ENCODE peak calls at places on chromosomes 2 and 18, in five cellular contexts. W is H1, I is GM12878, A is K562, R is GM12892. D is an unnamed sample.

GRCh38 chr2:227146456-227146855 is 17.5 kb downstream of the COL4A4 start:
- DNase-seq in W (no peak), I (no peak), A (no peak), R (no peak), D (no peak)

GRCh38 chr2:128490881-128491778 is 172.5 kb upstream of the HS6ST1 start:
- DNase-seq in W (peak; percentile 50), I (no peak), A (no peak), R (no peak), D (no peak)

GRCh38 chr2:70990216-70990615 is 4.5 kb downstream of the TEX261 start:
- DNase-seq in W (no peak), I (no peak), A (no peak), R (no peak), D (no peak)

GRCh38 chr2:140775426-140775825 is 1355.4 kb downstream of the LRP1B start:
- DNase-seq in W (no peak), I (no peak), A (no peak), R (no peak), D (no peak)

GRCh38 chr18:60794802-60795201 is 422.2 kb upstream of the MC4R start:
- DNase-seq in W (no peak), I (no peak), A (no peak), R (no peak), D (no peak)

GRCh38 chr18:3058328-3059191 is 45.6 kb upstream of the LPIN2 start:
- DNase-seq in W (no peak), I (no peak), A (no peak), R (no peak), D (no peak)

GRCh38 chr2:203535078-203535783 is at the start of gene RAPH1:
- DNase-seq in W (peak; percentile 82), I (no peak), A (peak; percentile 78), R (peak; percentile 49), D (peak; percentile 60)

GRCh38 chr2:144630459-144631215 is 110.7 kb upstream of the ZEB2 start:
- DNase-seq in W (no peak), I (no peak), A (no peak), R (no peak), D (no peak)

GRCh38 chr2:133503323-133503722 is 64.9 kb downstream of the NCKAP5 start:
- DNase-seq in W (no peak), I (peak; percentile 44), A (no peak), R (no peak), D (no peak)

GRCh38 chr2:127084611-127085031 is 22.3 kb downstream of the BIN1 start:
- DNase-seq in W (no peak), I (no peak), A (no peak), R (no peak), D (no peak)

GRCh38 chr2:54079331-54079730 is 36.1 kb upstream of the ACYP2 start:
- DNase-seq in W (no peak), I (no peak), A (no peak), R (no peak), D (no peak)

GRCh38 chr2:201116959-201117734 is 1.2 kb downstream of the CFLAR start:
- DNase-seq in W (no peak), I (no peak), A (no peak), R (no peak), D (no peak)
- TF ChIP-seq POLR2A in W (no peak), I (peak; percentile 51), A (no peak), R (peak; percentile 30), D (peak; percentile 61)

GRCh38 chr2:111638274-111638877 is 245.6 kb downstream of the ANAPC1 start:
- DNase-seq in W (no peak), I (no peak), A (no peak), R (no peak), D (no peak)

GRCh38 chr2:111643761-111644160 is 240.2 kb downstream of the ANAPC1 start:
- DNase-seq in W (no peak), I (no peak), A (no peak), R (no peak), D (no peak)

GRCh38 chr2:111647359-111647758 is 236.6 kb downstream of the ANAPC1 start:
- DNase-seq in W (no peak), I (no peak), A (no peak), R (no peak), D (no peak)

GRCh38 chr2:111640480-111640879 is 243.5 kb downstream of the ANAPC1 start:
- DNase-seq in W (no peak), I (no peak), A (no peak), R (no peak), D (no peak)

DNA sequence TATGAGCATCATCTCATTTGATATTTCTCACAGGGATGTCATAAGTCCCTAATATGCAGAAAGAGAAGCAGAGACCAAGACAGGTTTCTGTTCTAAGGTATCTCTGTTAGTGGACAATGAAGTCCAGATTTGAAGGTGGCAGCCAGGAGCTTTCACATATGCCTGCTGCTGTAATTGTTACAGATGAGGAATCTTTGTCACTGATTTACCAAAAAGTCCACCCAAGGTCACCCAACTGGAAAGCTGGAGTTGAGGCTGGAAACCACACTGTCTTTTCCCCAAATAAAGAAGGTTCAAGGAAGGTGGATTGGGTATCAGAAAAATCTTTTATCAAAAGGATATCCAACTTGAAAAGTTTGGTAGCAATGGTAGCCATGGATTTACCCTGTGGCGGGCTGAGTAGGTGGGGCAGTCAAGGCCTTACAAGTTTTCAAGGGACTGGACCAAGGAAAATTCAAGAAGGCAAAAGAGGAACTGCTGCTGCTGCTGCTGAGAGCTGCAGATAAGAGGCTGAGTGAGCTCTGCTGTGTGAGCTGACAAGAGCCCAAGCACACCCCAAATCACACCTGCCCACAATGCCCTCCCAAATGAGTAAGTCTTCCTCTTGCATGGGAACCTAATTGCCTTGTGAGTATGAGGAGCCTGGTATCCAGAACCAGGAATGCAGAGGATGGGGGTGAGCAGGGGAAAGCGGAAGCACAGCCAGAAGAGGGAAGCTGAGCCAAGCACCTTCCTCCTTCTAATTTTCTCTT is 241.2 kb downstream of the ANAPC1 start:
- DNase-seq in W (no peak), I (no peak), A (no peak), R (no peak), D (no peak)
- TF ChIP-seq POLR2AphosphoS5 in W (no peak), I (no peak), A (peak; percentile 81), R (no peak), D (no peak)

GRCh38 chr2:189129971-189130370 is 49.6 kb downstream of the COL5A2 start:
- DNase-seq in W (no peak), I (no peak), A (no peak), R (no peak), D (no peak)
- TF ChIP-seq TAF1 in W (no peak), I (no peak), A (no peak), R (no peak), D (no peak)

DNA sequence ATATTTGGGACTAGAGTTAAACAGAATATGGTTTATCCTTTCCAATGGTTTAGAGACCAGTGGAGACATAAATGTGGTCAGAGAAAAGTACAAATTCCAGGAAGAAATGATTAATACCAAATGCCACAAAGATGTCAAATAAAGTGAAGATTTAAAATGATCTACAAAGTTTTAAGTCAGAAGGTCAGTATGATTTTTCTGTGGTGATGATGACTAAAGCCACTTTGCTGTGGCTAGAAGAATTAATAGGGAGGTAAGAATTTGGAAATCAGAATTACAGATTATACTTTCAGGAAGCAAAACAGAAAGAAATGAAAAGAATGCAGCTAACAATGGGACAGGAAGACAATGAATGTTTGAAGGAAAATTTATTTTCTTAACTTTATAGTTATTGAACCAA is 91.5 kb upstream of the CDH7 start:
- DNase-seq in W (no peak), I (no peak), A (no peak), R (no peak), D (no peak)
- TF ChIP-seq POLR2A in W (no peak), I (no peak), A (no peak), R (no peak), D (no peak)

DNA sequence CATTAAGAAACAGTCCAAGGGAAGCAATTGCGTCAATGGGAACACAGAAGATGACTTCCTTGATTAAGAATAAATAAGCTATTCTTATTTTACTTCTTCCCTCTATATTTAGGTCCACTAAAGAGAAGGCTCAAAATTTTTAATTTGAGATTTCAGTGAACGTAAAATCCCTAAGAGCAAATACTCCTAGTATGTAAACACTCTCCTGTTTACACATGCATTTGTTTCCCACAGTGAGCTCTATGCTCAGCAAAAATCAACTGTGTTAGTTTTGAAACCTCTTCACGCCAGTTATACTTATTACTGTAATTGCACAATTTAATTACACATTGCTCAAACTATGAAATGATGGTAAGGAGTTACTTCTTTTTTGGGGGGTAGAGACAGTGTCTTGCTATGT is 8.8 kb downstream of the SLC39A6 start:
- DNase-seq in W (no peak), I (no peak), A (no peak), R (no peak), D (no peak)
- TF ChIP-seq POLR2AphosphoS5 in W (no peak), I (no peak), A (no peak), R (no peak), D (no peak)

GRCh38 chr2:69104281-69104680 is 91.3 kb downstream of the ANTXR1 start:
- DNase-seq in W (no peak), I (no peak), A (no peak), R (no peak), D (no peak)
- TF ChIP-seq TAF1 in W (no peak), I (no peak), A (no peak), R (no peak), D (no peak)

DNA sequence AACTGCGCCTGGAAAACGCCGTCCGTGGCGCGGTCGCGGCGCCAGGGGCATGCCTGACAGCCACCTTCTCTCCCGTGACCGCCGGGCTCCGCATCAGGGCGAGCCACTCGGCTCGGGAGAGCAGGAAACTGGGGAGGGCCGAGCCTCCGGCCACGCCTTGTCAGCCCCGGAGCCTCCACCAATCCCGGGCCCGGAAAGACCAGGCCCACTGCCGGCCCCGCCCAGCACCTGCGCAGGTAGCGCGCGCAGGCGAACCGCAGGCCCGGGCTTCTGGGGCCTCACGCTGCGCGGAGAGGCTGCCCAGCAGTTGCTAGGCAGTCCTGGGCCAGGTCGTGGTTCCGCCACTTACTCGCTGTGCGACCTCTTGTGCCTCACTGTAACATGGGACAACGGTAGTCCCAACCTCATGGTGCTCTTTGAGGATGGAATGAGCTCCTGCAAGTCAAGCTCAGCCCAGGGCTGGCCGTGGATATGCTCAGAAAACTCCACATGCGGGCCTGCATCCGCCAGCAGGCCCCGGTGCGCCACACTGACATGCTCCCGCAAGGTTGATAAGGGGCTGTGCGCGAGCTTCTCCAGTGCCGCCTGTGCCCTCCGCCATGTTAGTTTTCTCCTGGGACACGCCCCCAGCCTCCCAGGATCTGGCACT is 97.1 kb downstream of the INHBB start:
- DNase-seq in W (peak; percentile 94), I (no peak), A (peak; percentile 93), R (peak; percentile 42), D (no peak)
- TF ChIP-seq POLR2A in W (peak; percentile 50), I (no peak), A (no peak), R (no peak), D (no peak)